ENCODE peak calls at places on chromosomes 5 and 9, in six cellular contexts. One of them, this sample, is unnamed.

GRCh38 chr9:81083821-81084512 is 605.4 kb downstream of the TLE1 start:
- DNase-seq in IMR-90: peak
- DNase-seq in NB4: no peak
- DNase-seq in stomach: no peak
- DNase-seq in Peyer's patch: no peak
- DNase-seq in HCT116: no peak
- DNase-seq in this sample: no peak

GRCh38 chr9:77710965-77711657 is 63.0 kb upstream of the GNA14 start:
- DNase-seq in HCT116: no peak
- DNase-seq in IMR-90: no peak
- DNase-seq in NB4: peak
- DNase-seq in stomach: no peak
- DNase-seq in Peyer's patch: no peak
- DNase-seq in this sample: no peak

GRCh38 chr9:19935422-19935821 is 146.6 kb upstream of the SLC24A2 start:
- DNase-seq in Peyer's patch: no peak
- DNase-seq in stomach: no peak
- DNase-seq in HCT116: no peak
- DNase-seq in NB4: no peak
- DNase-seq in IMR-90: no peak
- DNase-seq in this sample: no peak

GRCh38 chr9:27453860-27454553 is 70.1 kb upstream of the IFNK start:
- DNase-seq in stomach: no peak
- DNase-seq in HCT116: no peak
- DNase-seq in Peyer's patch: no peak
- DNase-seq in IMR-90: no peak
- DNase-seq in NB4: no peak
- DNase-seq in this sample: no peak

GRCh38 chr9:36135791-36136276 is 699 bp upstream of the GLIPR2 start:
- DNase-seq in Peyer's patch: no peak
- DNase-seq in stomach: no peak
- DNase-seq in NB4: no peak
- DNase-seq in IMR-90: no peak
- DNase-seq in HCT116: no peak
- DNase-seq in this sample: no peak

GRCh38 chr9:138115506-138115905 is 237.9 kb downstream of the CACNA1B start:
- DNase-seq in HCT116: no peak
- DNase-seq in IMR-90: no peak
- DNase-seq in NB4: no peak
- DNase-seq in stomach: peak
- DNase-seq in Peyer's patch: peak
- DNase-seq in this sample: no peak

GRCh38 chr5:143442398-143442797 is 38.9 kb upstream of the NR3C1 start:
- DNase-seq in HCT116: no peak
- DNase-seq in stomach: no peak
- DNase-seq in Peyer's patch: no peak
- DNase-seq in IMR-90: peak
- DNase-seq in NB4: no peak
- DNase-seq in this sample: no peak

GRCh38 chr9:126326228-126327015 is at the start of gene MVB12B:
- DNase-seq in HCT116: no peak
- DNase-seq in IMR-90: peak
- DNase-seq in Peyer's patch: no peak
- DNase-seq in stomach: peak
- DNase-seq in NB4: peak
- DNase-seq in this sample: peak

GRCh38 chr5:88889165-88890069 is 6.4 kb upstream of the MEF2C start:
- DNase-seq in HCT116: no peak
- DNase-seq in stomach: no peak
- DNase-seq in Peyer's patch: peak
- DNase-seq in NB4: no peak
- DNase-seq in IMR-90: peak
- DNase-seq in this sample: no peak

GRCh38 chr5:14149672-14150053 is 6.5 kb downstream of the TRIO start:
- DNase-seq in NB4: no peak
- DNase-seq in HCT116: no peak
- DNase-seq in stomach: no peak
- DNase-seq in Peyer's patch: no peak
- DNase-seq in IMR-90: no peak
- DNase-seq in this sample: no peak

GRCh38 chr5:96219580-96220281 is 213.3 kb downstream of the PCSK1 start:
- DNase-seq in IMR-90: peak
- DNase-seq in stomach: no peak
- DNase-seq in HCT116: no peak
- DNase-seq in Peyer's patch: no peak
- DNase-seq in NB4: no peak
- DNase-seq in this sample: no peak

GRCh38 chr9:96688215-96688614 is 33.1 kb upstream of the PRXL2C start:
- DNase-seq in HCT116: no peak
- DNase-seq in IMR-90: no peak
- DNase-seq in NB4: no peak
- DNase-seq in stomach: no peak
- DNase-seq in Peyer's patch: no peak
- DNase-seq in this sample: no peak

GRCh38 chr5:77972545-77973252 is 196.6 kb upstream of the TBCA start:
- DNase-seq in HCT116: no peak
- DNase-seq in NB4: no peak
- DNase-seq in Peyer's patch: no peak
- DNase-seq in stomach: no peak
- DNase-seq in IMR-90: no peak
- DNase-seq in this sample: no peak

GRCh38 chr9:133701981-133702797 is 36.0 kb downstream of the SARDH start:
- DNase-seq in NB4: peak
- DNase-seq in HCT116: no peak
- DNase-seq in stomach: no peak
- DNase-seq in Peyer's patch: peak
- DNase-seq in IMR-90: peak
- DNase-seq in this sample: no peak

GRCh38 chr9:2158729-2159128 is 143.6 kb downstream of the SMARCA2 start:
- DNase-seq in IMR-90: no peak
- DNase-seq in stomach: no peak
- DNase-seq in HCT116: no peak
- DNase-seq in NB4: no peak
- DNase-seq in Peyer's patch: no peak
- DNase-seq in this sample: no peak

GRCh38 chr5:35777358-35778087 is 79.2 kb upstream of the IL7R start:
- DNase-seq in HCT116: peak
- DNase-seq in IMR-90: peak
- DNase-seq in NB4: peak
- DNase-seq in stomach: peak
- DNase-seq in Peyer's patch: peak
- DNase-seq in this sample: peak

GRCh38 chr9:11933926-11934325 is 759.3 kb upstream of the TYRP1 start:
- DNase-seq in IMR-90: peak
- DNase-seq in HCT116: no peak
- DNase-seq in Peyer's patch: no peak
- DNase-seq in NB4: peak
- DNase-seq in stomach: no peak
- DNase-seq in this sample: no peak

GRCh38 chr9:88536951-88537742 is 2.2 kb downstream of the NXNL2 start:
- DNase-seq in HCT116: no peak
- DNase-seq in stomach: no peak
- DNase-seq in Peyer's patch: no peak
- DNase-seq in IMR-90: no peak
- DNase-seq in NB4: no peak
- DNase-seq in this sample: no peak

GRCh38 chr5:40041452-40041851 is 616.7 kb upstream of the DAB2 start:
- DNase-seq in stomach: no peak
- DNase-seq in NB4: no peak
- DNase-seq in Peyer's patch: no peak
- DNase-seq in HCT116: no peak
- DNase-seq in IMR-90: no peak
- DNase-seq in this sample: no peak

GRCh38 chr9:10678790-10679189 is 66.0 kb upstream of the PTPRD start:
- DNase-seq in Peyer's patch: no peak
- DNase-seq in NB4: no peak
- DNase-seq in HCT116: no peak
- DNase-seq in stomach: no peak
- DNase-seq in IMR-90: peak
- DNase-seq in this sample: no peak

GRCh38 chr9:22103650-22104575 is 94.8 kb upstream of the CDKN2B start:
- DNase-seq in IMR-90: peak
- DNase-seq in NB4: no peak
- DNase-seq in stomach: no peak
- DNase-seq in HCT116: no peak
- DNase-seq in Peyer's patch: no peak
- DNase-seq in this sample: no peak

DNA sequence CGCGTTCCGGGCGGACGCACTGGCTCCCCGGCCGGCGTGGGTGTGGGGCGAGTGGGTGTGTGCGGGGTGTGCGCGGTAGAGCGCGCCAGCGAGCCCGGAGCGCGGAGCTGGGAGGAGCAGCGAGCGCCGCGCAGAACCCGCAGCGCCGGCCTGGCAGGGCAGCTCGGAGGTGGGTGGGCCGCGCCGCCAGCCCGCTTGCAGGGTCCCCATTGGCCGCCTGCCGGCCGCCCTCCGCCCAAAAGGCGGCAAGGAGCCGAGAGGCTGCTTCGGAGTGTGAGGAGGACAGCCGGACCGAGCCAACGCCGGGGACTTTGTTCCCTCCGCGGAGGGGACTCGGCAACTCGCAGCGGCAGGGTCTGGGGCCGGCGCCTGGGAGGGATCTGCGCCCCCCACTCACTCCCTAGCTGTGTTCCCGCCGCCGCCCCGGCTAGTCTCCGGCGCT is at the start of gene DAPK1:
- DNase-seq in stomach: peak
- DNase-seq in NB4: no peak
- DNase-seq in HCT116: peak
- DNase-seq in IMR-90: no peak
- DNase-seq in Peyer's patch: no peak
- DNase-seq in this sample: peak
- TF ChIP-seq POLR2A in stomach: peak
- TF ChIP-seq POLR2A in NB4: no peak
- TF ChIP-seq POLR2A in HCT116: no peak
- TF ChIP-seq POLR2A in IMR-90: no peak
- TF ChIP-seq POLR2A in Peyer's patch: peak
- TF ChIP-seq POLR2A in this sample: peak

DNA sequence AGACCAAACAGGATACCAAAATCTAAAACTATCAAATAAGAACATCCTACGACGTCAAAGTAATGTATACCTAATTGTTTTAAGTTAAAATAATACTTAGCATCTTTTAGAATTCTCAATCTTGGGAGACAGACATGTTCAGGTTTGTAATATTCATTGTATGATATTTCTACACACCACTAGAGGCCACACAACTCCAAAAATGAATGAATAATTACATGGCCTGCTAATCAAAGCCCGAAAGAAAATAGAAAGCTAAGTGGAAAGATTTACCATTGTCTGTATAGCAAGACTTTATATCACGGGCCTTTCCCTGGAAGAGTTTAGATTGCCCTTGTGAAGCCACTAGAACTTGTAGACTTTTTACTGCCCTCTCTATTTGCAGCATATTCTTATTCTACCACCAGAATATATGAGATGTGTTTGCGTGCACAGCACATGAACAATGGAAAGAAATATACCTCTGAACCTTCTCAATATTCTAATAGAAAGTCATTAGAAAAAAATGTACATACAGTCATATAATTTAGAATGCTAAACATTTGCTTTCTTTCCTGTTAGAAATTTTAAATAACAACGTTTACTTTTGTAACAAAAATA is 380.1 kb upstream of the NUDT12 start:
- DNase-seq in Peyer's patch: no peak
- DNase-seq in HCT116: no peak
- DNase-seq in NB4: no peak
- DNase-seq in stomach: no peak
- DNase-seq in IMR-90: no peak
- DNase-seq in this sample: no peak
- TF ChIP-seq CTCF in Peyer's patch: no peak
- TF ChIP-seq CTCF in HCT116: peak
- TF ChIP-seq CTCF in NB4: no peak
- TF ChIP-seq CTCF in stomach: no peak
- TF ChIP-seq CTCF in IMR-90: no peak
- TF ChIP-seq CTCF in this sample: no peak

DNA sequence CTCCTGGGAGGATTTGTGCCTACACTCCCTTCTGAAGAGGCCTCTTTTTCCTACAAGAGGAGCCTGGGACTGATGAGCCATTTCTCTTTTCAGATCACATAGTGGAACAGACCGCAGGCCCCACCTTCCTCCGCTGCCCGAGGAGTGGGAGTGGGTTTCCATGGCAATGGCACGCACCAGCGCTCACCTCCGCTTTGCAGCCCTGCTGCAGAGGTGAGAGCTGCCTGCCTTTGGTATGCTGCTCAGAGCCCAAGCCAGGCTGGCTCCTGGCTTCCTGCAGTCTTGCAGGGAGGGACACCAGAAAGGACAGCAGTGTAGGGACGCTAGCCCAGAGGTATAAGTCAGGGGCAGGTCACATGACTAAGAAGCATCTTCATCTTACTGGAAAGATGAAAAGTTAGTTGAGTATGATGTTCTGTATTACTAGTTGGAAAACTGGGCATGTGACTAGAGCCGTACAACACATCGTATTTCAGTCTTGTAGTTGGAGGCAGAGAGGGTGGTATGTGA is 12.4 kb downstream of the PTTG1 start:
- DNase-seq in HCT116: no peak
- DNase-seq in NB4: no peak
- DNase-seq in IMR-90: no peak
- DNase-seq in Peyer's patch: peak
- DNase-seq in stomach: no peak
- DNase-seq in this sample: no peak
- TF ChIP-seq POLR2A in HCT116: no peak
- TF ChIP-seq POLR2A in NB4: no peak
- TF ChIP-seq POLR2A in IMR-90: no peak
- TF ChIP-seq POLR2A in Peyer's patch: no peak
- TF ChIP-seq POLR2A in stomach: no peak
- TF ChIP-seq POLR2A in this sample: no peak

GRCh38 chr9:120030847-120031246 is 549.1 kb downstream of the CDK5RAP2 start:
- DNase-seq in NB4: no peak
- DNase-seq in stomach: no peak
- DNase-seq in Peyer's patch: no peak
- DNase-seq in HCT116: no peak
- DNase-seq in IMR-90: no peak
- DNase-seq in this sample: no peak

GRCh38 chr9:120038342-120038741 is 541.6 kb downstream of the CDK5RAP2 start:
- DNase-seq in NB4: no peak
- DNase-seq in stomach: no peak
- DNase-seq in Peyer's patch: no peak
- DNase-seq in HCT116: no peak
- DNase-seq in IMR-90: no peak
- DNase-seq in this sample: no peak

GRCh38 chr9:120032639-120033038 is 547.3 kb downstream of the CDK5RAP2 start:
- DNase-seq in HCT116: no peak
- DNase-seq in IMR-90: no peak
- DNase-seq in stomach: no peak
- DNase-seq in Peyer's patch: no peak
- DNase-seq in NB4: peak
- DNase-seq in this sample: no peak
- TF ChIP-seq CTCF in HCT116: peak
- TF ChIP-seq CTCF in IMR-90: peak
- TF ChIP-seq CTCF in stomach: no peak
- TF ChIP-seq CTCF in Peyer's patch: no peak
- TF ChIP-seq CTCF in NB4: peak
- TF ChIP-seq CTCF in this sample: no peak

This sample was measured in prostate gland.